ENCODE peak calls at places on chromosomes 13 and 19, in eight cellular contexts. K, S, U, D, O, Q, L and T are unnamed samples. For H3K4me1, the result is how much of the 10 kb centered on the place peaks cover.

GRCh38 chr13:102012299-102013293 is 389.3 kb downstream of the FGF14 start:
- DNase-seq in K (peak), S (no peak), U (no peak), D (no peak), O (peak), Q (peak), L (no peak), T (no peak)

GRCh38 chr19:47315125-47315821 is 5.6 kb downstream of the C5AR1 start:
- DNase-seq in K (peak), S (peak), U (peak), D (peak), O (no peak), Q (peak), L (peak), T (peak)

GRCh38 chr13:68190826-68191225 is 960.7 kb upstream of the PCDH9 start:
- DNase-seq in K (no peak), S (peak), U (peak), D (peak), O (no peak), Q (no peak), L (no peak), T (no peak)

GRCh38 chr19:10421240-10421948 is 1.1 kb downstream of the PDE4A start:
- DNase-seq in K (no peak), S (no peak), U (no peak), D (no peak), O (no peak), Q (no peak), L (no peak), T (no peak)

GRCh38 chr19:16071072-16071691 is 5.1 kb upstream of the TPM4 start:
- DNase-seq in K (no peak), S (no peak), U (no peak), D (no peak), O (no peak), Q (no peak), L (no peak), T (no peak)

GRCh38 chr13:76992548-76993001 is 694 bp downstream of the CLN5 start:
- DNase-seq in K (peak), S (peak), U (peak), D (peak), O (no peak), Q (no peak), L (no peak), T (no peak)

GRCh38 chr19:3096267-3096901 is 2.2 kb downstream of the GNA11 start:
- DNase-seq in K (no peak), S (no peak), U (no peak), D (no peak), O (no peak), Q (no peak), L (no peak), T (no peak)

GRCh38 chr13:94431987-94432386 is 47.5 kb downstream of the DCT start:
- DNase-seq in K (no peak), S (no peak), U (no peak), D (no peak), O (no peak), Q (no peak), L (no peak), T (no peak)

GRCh38 chr19:45128109-45128508 is 32.7 kb downstream of the NKPD1 start:
- DNase-seq in K (no peak), S (no peak), U (no peak), D (no peak), O (no peak), Q (no peak), L (no peak), T (no peak)

GRCh38 chr13:36841411-36841810 is 22.4 kb downstream of the RFXAP start:
- DNase-seq in K (no peak), S (peak), U (no peak), D (peak), O (no peak), Q (no peak), L (no peak), T (no peak)

GRCh38 chr13:31008400-31009115 is 76.1 kb downstream of the TEX26 start:
- DNase-seq in K (no peak), S (no peak), U (peak), D (no peak), O (no peak), Q (no peak), L (no peak), T (no peak)

GRCh38 chr19:7789447-7789846 is 26.4 kb downstream of the CLEC4M start:
- DNase-seq in K (no peak), S (no peak), U (no peak), D (no peak), O (no peak), Q (no peak), L (no peak), T (no peak)

GRCh38 chr19:39401549-39402416 is 4.9 kb upstream of the ZFP36 start:
- DNase-seq in K (peak), S (peak), U (peak), D (peak), O (peak), Q (no peak), L (peak), T (no peak)

GRCh38 chr13:73832203-73832602 is 302.0 kb downstream of the KLF12 start:
- DNase-seq in K (no peak), S (no peak), U (no peak), D (peak), O (no peak), Q (no peak), L (no peak), T (no peak)

GRCh38 chr19:34600366-34600765 is 76.6 kb downstream of the SCGB2B2 start:
- DNase-seq in K (no peak), S (no peak), U (no peak), D (no peak), O (no peak), Q (no peak), L (no peak), T (no peak)

GRCh38 chr13:84279166-84279565 is 396.9 kb upstream of the SLITRK1 start:
- DNase-seq in K (no peak), S (no peak), U (peak), D (peak), O (no peak), Q (no peak), L (no peak), T (no peak)

GRCh38 chr19:43789029-43789428 is 8.3 kb upstream of the KCNN4 start:
- DNase-seq in K (no peak), S (peak), U (no peak), D (peak), O (no peak), Q (no peak), L (no peak), T (no peak)

GRCh38 chr13:74145249-74145970 is 11.2 kb upstream of the KLF12 start:
- DNase-seq in K (no peak), S (peak), U (no peak), D (no peak), O (no peak), Q (no peak), L (no peak), T (no peak)

GRCh38 chr13:101784313-101784712 is 331.8 kb downstream of the ITGBL1 start:
- DNase-seq in K (no peak), S (no peak), U (no peak), D (no peak), O (no peak), Q (no peak), L (no peak), T (no peak)

GRCh38 chr13:85974604-85975366 is 175.6 kb upstream of the SLITRK6 start:
- DNase-seq in K (no peak), S (no peak), U (peak), D (peak), O (no peak), Q (no peak), L (no peak), T (no peak)

GRCh38 chr19:32453736-32454135 is 48.2 kb downstream of the DPY19L3 start:
- DNase-seq in K (no peak), S (peak), U (no peak), D (no peak), O (no peak), Q (no peak), L (no peak), T (no peak)

GRCh38 chr13:99197257-99197651 is 3.4 kb upstream of the UBAC2 start:
- DNase-seq in K (no peak), S (no peak), U (no peak), D (peak), O (no peak), Q (no peak), L (no peak), T (no peak)

GRCh38 chr19:14023404-14024235 is 4.3 kb upstream of the RLN3 start:
- DNase-seq in K (no peak), S (no peak), U (peak), D (peak), O (no peak), Q (no peak), L (peak), T (no peak)

GRCh38 chr19:3818479-3818878 is 32.3 kb upstream of the MATK start:
- DNase-seq in K (no peak), S (no peak), U (no peak), D (peak), O (no peak), Q (no peak), L (no peak), T (no peak)

DNA sequence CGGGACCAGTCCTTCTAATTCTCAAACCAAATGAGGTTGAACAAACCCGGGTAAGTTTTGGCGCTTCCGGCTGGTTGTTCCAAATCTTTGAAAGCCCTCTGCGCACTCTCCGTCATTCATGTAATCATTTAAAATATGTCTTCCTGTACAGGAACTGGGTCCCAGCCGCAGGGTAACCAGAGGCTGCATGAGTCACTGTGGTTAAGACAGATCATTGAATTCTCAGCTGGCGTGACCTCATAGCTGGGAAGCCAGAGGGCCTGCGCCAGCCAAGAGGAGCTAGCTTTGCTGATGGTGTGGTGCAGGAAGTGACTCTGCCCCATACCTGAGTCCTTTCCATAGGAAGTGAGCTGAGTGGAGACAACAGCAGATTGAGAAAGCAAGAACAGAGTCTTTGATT is 135.2 kb downstream of the TSHZ3 start:
- DNase-seq in K (peak), S (peak), U (peak), D (peak), O (peak), Q (peak), L (peak), T (peak)
- H3K27ac ChIP-seq in K (no peak), S (peak), U (peak), D (peak), O (peak), Q (no peak), L (no peak), T (no peak)

GRCh38 chr13:27171830-27172494 is 351 bp upstream of the USP12 start:
- DNase-seq in K (peak), S (peak), U (peak), D (peak), O (peak), Q (peak), L (peak), T (peak)
- H3K4me1 ChIP-seq in K (under half), S (under half), U (under half), D (under half), O (under half), Q (under half), L (under half), T (under half)

GRCh38 chr13:40458283-40459031 is 208.0 kb downstream of the FOXO1 start:
- DNase-seq in K (no peak), S (no peak), U (no peak), D (no peak), O (no peak), Q (no peak), L (no peak), T (no peak)
- H3K27ac ChIP-seq in K (no peak), S (no peak), U (no peak), D (no peak), O (no peak), Q (no peak), L (no peak), T (no peak)

GRCh38 chr13:110447058-110447511 is 114.4 kb downstream of the RAB20 start:
- DNase-seq in K (no peak), S (peak), U (no peak), D (no peak), O (no peak), Q (no peak), L (no peak), T (no peak)

GRCh38 chr13:110444226-110444653 is 117.3 kb downstream of the RAB20 start:
- DNase-seq in K (no peak), S (peak), U (peak), D (peak), O (no peak), Q (no peak), L (no peak), T (no peak)

GRCh38 chr13:110446570-110446880 is 115.0 kb downstream of the RAB20 start:
- DNase-seq in K (no peak), S (no peak), U (no peak), D (peak), O (no peak), Q (no peak), L (no peak), T (no peak)

GRCh38 chr13:110445183-110445582 is 116.3 kb downstream of the RAB20 start:
- DNase-seq in K (no peak), S (peak), U (no peak), D (no peak), O (no peak), Q (no peak), L (no peak), T (no peak)

GRCh38 chr13:110445722-110446569 is 115.6 kb downstream of the RAB20 start:
- DNase-seq in K (no peak), S (peak), U (peak), D (peak), O (no peak), Q (no peak), L (no peak), T (no peak)
- H3K4me1 ChIP-seq in K (under half), S (under half), U (half or more), D (half or more), O (under half), Q (under half), L (under half), T (under half)